ENCODE peak calls at places on chromosomes 5 and 9, in seven cellular contexts. One of them, this sample, is unnamed. For H3K4me1, the result is how much of the 10 kb centered on the place peaks cover.

GRCh38 chr5:38724301-38725030 is 121.3 kb upstream of the OSMR start:
- DNase-seq in IMR-90: peak
- DNase-seq in Peyer's patch: no peak
- DNase-seq in stomach: no peak
- DNase-seq in upper lobe of left lung: no peak
- DNase-seq in body of pancreas: no peak
- DNase-seq in ovary: no peak
- DNase-seq in this sample: no peak

GRCh38 chr9:73613092-73613701 is 461.5 kb downstream of the ANXA1 start:
- DNase-seq in IMR-90: no peak
- DNase-seq in Peyer's patch: no peak
- DNase-seq in stomach: no peak
- DNase-seq in upper lobe of left lung: no peak
- DNase-seq in body of pancreas: no peak
- DNase-seq in ovary: no peak
- DNase-seq in this sample: no peak

GRCh38 chr9:119701651-119702050 is 332.4 kb upstream of the BRINP1 start:
- DNase-seq in IMR-90: no peak
- DNase-seq in Peyer's patch: no peak
- DNase-seq in stomach: no peak
- DNase-seq in upper lobe of left lung: no peak
- DNase-seq in body of pancreas: no peak
- DNase-seq in ovary: no peak
- DNase-seq in this sample: no peak

GRCh38 chr5:95863383-95863757 is 40.8 kb upstream of the GLRX start:
- DNase-seq in IMR-90: peak
- DNase-seq in Peyer's patch: no peak
- DNase-seq in stomach: no peak
- DNase-seq in upper lobe of left lung: no peak
- DNase-seq in body of pancreas: peak
- DNase-seq in ovary: no peak
- DNase-seq in this sample: peak

GRCh38 chr5:158701406-158702177 is 398.1 kb downstream of the EBF1 start:
- DNase-seq in IMR-90: no peak
- DNase-seq in Peyer's patch: no peak
- DNase-seq in stomach: no peak
- DNase-seq in upper lobe of left lung: no peak
- DNase-seq in body of pancreas: no peak
- DNase-seq in ovary: no peak
- DNase-seq in this sample: no peak

GRCh38 chr9:88742483-88742882 is 207.5 kb downstream of the NXNL2 start:
- DNase-seq in IMR-90: peak
- DNase-seq in Peyer's patch: no peak
- DNase-seq in stomach: no peak
- DNase-seq in upper lobe of left lung: no peak
- DNase-seq in body of pancreas: no peak
- DNase-seq in ovary: no peak
- DNase-seq in this sample: no peak

GRCh38 chr9:70510157-70510770 is 95.8 kb upstream of the KLF9 start:
- DNase-seq in IMR-90: no peak
- DNase-seq in Peyer's patch: peak
- DNase-seq in stomach: peak
- DNase-seq in upper lobe of left lung: no peak
- DNase-seq in body of pancreas: peak
- DNase-seq in ovary: peak
- DNase-seq in this sample: peak

GRCh38 chr5:143976055-143976454 is 164.1 kb downstream of the HMHB1 start:
- DNase-seq in IMR-90: peak
- DNase-seq in Peyer's patch: no peak
- DNase-seq in stomach: no peak
- DNase-seq in upper lobe of left lung: no peak
- DNase-seq in body of pancreas: no peak
- DNase-seq in ovary: no peak
- DNase-seq in this sample: no peak

GRCh38 chr5:150270546-150271295 is 18.9 kb downstream of the CAMK2A start:
- DNase-seq in IMR-90: no peak
- DNase-seq in Peyer's patch: no peak
- DNase-seq in stomach: no peak
- DNase-seq in upper lobe of left lung: no peak
- DNase-seq in body of pancreas: peak
- DNase-seq in ovary: peak
- DNase-seq in this sample: no peak

GRCh38 chr9:133880851-133881634 is 111.1 kb downstream of the VAV2 start:
- DNase-seq in IMR-90: peak
- DNase-seq in Peyer's patch: no peak
- DNase-seq in stomach: no peak
- DNase-seq in upper lobe of left lung: peak
- DNase-seq in body of pancreas: peak
- DNase-seq in ovary: no peak
- DNase-seq in this sample: no peak

GRCh38 chr5:7827602-7828001 is 23.3 kb downstream of the CFAP90 start:
- DNase-seq in IMR-90: no peak
- DNase-seq in Peyer's patch: no peak
- DNase-seq in stomach: no peak
- DNase-seq in upper lobe of left lung: no peak
- DNase-seq in body of pancreas: no peak
- DNase-seq in ovary: no peak
- DNase-seq in this sample: no peak

GRCh38 chr9:90024823-90025222 is 420.0 kb downstream of the GADD45G start:
- DNase-seq in IMR-90: no peak
- DNase-seq in Peyer's patch: peak
- DNase-seq in stomach: no peak
- DNase-seq in upper lobe of left lung: no peak
- DNase-seq in body of pancreas: no peak
- DNase-seq in ovary: no peak
- DNase-seq in this sample: no peak

DNA sequence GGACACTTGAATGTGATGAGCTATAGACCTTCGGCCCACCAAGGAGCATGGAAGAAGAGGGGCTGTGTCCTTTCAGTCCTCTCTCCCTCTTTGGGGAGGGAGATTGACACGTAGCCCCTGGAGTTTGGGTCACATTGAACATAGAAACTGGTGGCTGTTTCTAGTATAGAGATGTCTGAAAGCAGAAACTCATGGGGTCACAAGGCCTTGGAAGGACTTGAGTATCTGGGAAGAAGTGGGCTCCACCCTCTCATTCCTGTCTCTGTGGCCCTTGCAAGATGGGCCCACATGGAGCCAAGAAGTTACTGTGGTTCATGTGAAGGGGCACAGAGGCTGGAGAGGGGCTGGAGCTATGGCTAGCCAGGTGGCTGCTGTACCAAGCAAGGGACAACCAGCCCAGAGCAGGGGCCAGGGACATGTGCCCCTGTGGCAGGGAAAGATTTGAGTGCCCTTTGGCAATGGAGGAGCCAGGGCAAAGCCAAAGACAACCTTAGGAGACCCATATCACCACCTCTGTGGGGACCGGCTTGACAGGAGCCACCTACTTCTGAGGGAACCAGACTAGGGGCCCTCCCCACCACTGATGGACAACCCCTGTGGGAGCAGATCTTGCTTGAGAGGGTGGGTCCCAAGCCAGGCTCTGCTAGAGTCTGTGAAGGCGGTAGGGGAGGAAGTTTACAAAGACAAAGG is 12.8 kb upstream of the ANGPTL2 start:
- DNase-seq in IMR-90: no peak
- DNase-seq in Peyer's patch: peak
- DNase-seq in stomach: peak
- DNase-seq in upper lobe of left lung: no peak
- DNase-seq in body of pancreas: no peak
- DNase-seq in ovary: peak
- DNase-seq in this sample: no peak
- H3K4me1 ChIP-seq in IMR-90: under half
- H3K4me1 ChIP-seq in Peyer's patch: under half
- H3K4me1 ChIP-seq in stomach: half or more
- H3K4me1 ChIP-seq in upper lobe of left lung: under half
- H3K4me1 ChIP-seq in body of pancreas: under half
- H3K4me1 ChIP-seq in ovary: under half
- H3K4me1 ChIP-seq in this sample: under half

GRCh38 chr5:61304611-61305369 is 27.3 kb upstream of the ZSWIM6 start:
- DNase-seq in IMR-90: peak
- DNase-seq in Peyer's patch: peak
- DNase-seq in stomach: peak
- DNase-seq in upper lobe of left lung: peak
- DNase-seq in body of pancreas: peak
- DNase-seq in ovary: no peak
- DNase-seq in this sample: no peak
- TF ChIP-seq POLR2A in IMR-90: no peak
- TF ChIP-seq POLR2A in Peyer's patch: no peak
- TF ChIP-seq POLR2A in stomach: no peak
- TF ChIP-seq POLR2A in upper lobe of left lung: no peak
- TF ChIP-seq POLR2A in body of pancreas: no peak
- TF ChIP-seq POLR2A in ovary: no peak
- TF ChIP-seq POLR2A in this sample: no peak

GRCh38 chr9:98940278-98940677 is 3.4 kb upstream of the COL15A1 start:
- DNase-seq in IMR-90: no peak
- DNase-seq in Peyer's patch: no peak
- DNase-seq in stomach: no peak
- DNase-seq in upper lobe of left lung: no peak
- DNase-seq in body of pancreas: no peak
- DNase-seq in ovary: peak
- DNase-seq in this sample: no peak

GRCh38 chr9:98943682-98944129 is at the start of gene COL15A1:
- DNase-seq in IMR-90: no peak
- DNase-seq in Peyer's patch: no peak
- DNase-seq in stomach: no peak
- DNase-seq in upper lobe of left lung: peak
- DNase-seq in body of pancreas: peak
- DNase-seq in ovary: peak
- DNase-seq in this sample: no peak

GRCh38 chr9:98941946-98942523 is 1.7 kb upstream of the COL15A1 start:
- DNase-seq in IMR-90: no peak
- DNase-seq in Peyer's patch: no peak
- DNase-seq in stomach: no peak
- DNase-seq in upper lobe of left lung: no peak
- DNase-seq in body of pancreas: no peak
- DNase-seq in ovary: no peak
- DNase-seq in this sample: no peak

GRCh38 chr9:98944130-98945074 is 695 bp downstream of the COL15A1 start:
- DNase-seq in IMR-90: no peak
- DNase-seq in Peyer's patch: no peak
- DNase-seq in stomach: no peak
- DNase-seq in upper lobe of left lung: peak
- DNase-seq in body of pancreas: peak
- DNase-seq in ovary: peak
- DNase-seq in this sample: peak

DNA sequence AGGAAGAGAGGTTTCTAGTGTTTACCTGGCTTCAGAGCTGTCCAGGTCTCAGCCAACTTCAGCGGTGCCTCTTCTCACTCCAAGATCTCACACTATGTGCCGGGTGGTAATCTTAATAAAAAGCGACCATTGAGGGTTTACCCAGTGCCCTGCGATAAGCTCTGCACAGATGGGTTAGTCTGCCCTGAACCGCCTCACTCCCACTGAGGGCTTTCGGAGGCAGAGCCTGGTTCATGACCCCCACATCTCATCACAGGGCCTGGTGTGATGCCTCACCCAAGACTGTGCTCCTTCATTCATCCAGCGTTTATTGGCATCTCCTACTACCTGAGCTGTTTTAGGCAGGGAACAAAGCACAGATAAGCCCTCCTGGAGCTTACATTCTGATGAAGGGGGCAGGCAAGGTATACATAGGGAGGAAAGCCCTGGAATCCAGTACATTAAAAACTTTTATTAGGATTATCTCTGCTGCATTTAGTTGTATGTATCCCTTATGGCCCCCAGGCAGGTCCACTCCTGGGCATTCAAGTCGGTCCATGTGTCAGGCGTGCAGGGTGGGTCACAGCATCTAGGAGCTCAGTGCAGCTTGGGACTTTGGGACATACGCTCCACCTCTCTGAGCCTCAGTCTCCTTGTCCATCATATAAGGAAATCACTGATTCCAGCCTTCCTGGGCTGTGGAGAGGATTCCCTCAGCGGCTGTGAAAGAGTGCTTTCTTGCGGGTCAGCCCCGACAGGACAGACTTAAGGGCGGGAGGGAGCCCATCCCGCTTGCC is 613 bp upstream of the COL15A1 start:
- DNase-seq in IMR-90: no peak
- DNase-seq in Peyer's patch: no peak
- DNase-seq in stomach: no peak
- DNase-seq in upper lobe of left lung: no peak
- DNase-seq in body of pancreas: no peak
- DNase-seq in ovary: no peak
- DNase-seq in this sample: no peak
- H3K4me1 ChIP-seq in IMR-90: under half
- H3K4me1 ChIP-seq in Peyer's patch: under half
- H3K4me1 ChIP-seq in stomach: under half
- H3K4me1 ChIP-seq in upper lobe of left lung: under half
- H3K4me1 ChIP-seq in body of pancreas: under half
- H3K4me1 ChIP-seq in ovary: under half
- H3K4me1 ChIP-seq in this sample: under half

GRCh38 chr9:109779711-109780452 is at the start of gene PALM2AKAP2:
- DNase-seq in IMR-90: peak
- DNase-seq in Peyer's patch: peak
- DNase-seq in stomach: no peak
- DNase-seq in upper lobe of left lung: peak
- DNase-seq in body of pancreas: peak
- DNase-seq in ovary: no peak
- DNase-seq in this sample: peak
- TF ChIP-seq POLR2A in IMR-90: no peak
- TF ChIP-seq POLR2A in Peyer's patch: no peak
- TF ChIP-seq POLR2A in stomach: no peak
- TF ChIP-seq POLR2A in upper lobe of left lung: no peak
- TF ChIP-seq POLR2A in body of pancreas: no peak
- TF ChIP-seq POLR2A in ovary: no peak
- TF ChIP-seq POLR2A in this sample: no peak

DNA sequence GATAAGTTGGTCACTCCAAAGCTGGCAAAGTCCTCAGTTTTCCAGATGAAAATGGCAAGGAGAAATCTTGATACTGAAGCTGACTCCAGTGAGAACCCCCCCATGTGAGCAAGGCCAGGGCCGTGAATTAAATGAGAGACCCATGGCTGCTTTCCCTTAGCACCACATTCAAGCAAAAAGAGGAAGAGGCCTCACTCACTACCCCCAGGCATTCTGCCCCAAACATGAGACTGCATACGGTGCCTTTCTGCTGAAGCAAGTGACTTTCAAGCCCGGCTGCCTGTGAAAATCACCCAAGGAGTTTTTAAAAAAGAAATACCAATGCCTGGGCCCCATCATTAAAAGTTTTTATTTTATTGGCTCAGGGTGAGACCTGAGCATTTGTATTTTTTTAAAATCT is 66.9 kb downstream of the TMEM252 start:
- DNase-seq in IMR-90: no peak
- DNase-seq in Peyer's patch: no peak
- DNase-seq in stomach: no peak
- DNase-seq in upper lobe of left lung: no peak
- DNase-seq in body of pancreas: no peak
- DNase-seq in ovary: no peak
- DNase-seq in this sample: no peak
- H3K4me1 ChIP-seq in IMR-90: under half
- H3K4me1 ChIP-seq in Peyer's patch: under half
- H3K4me1 ChIP-seq in stomach: under half
- H3K4me1 ChIP-seq in upper lobe of left lung: under half
- H3K4me1 ChIP-seq in body of pancreas: under half
- H3K4me1 ChIP-seq in ovary: under half
- H3K4me1 ChIP-seq in this sample: under half

GRCh38 chr5:92050970-92051369 is 667.9 kb upstream of the ARRDC3 start:
- DNase-seq in IMR-90: no peak
- DNase-seq in Peyer's patch: no peak
- DNase-seq in stomach: no peak
- DNase-seq in upper lobe of left lung: no peak
- DNase-seq in body of pancreas: no peak
- DNase-seq in ovary: no peak
- DNase-seq in this sample: no peak
- TF ChIP-seq POLR2A in IMR-90: no peak
- TF ChIP-seq POLR2A in Peyer's patch: no peak
- TF ChIP-seq POLR2A in stomach: no peak
- TF ChIP-seq POLR2A in upper lobe of left lung: no peak
- TF ChIP-seq POLR2A in body of pancreas: no peak
- TF ChIP-seq POLR2A in ovary: no peak
- TF ChIP-seq POLR2A in this sample: no peak

This sample was measured in testis.